ENCODE peak calls at places on chromosomes 11 and 22, in seven cellular contexts. T is HepG2, C is K562, U is SK-N-SH, G is HCT116, A is H1, K is GM12878. N is an unnamed sample.

GRCh38 chr11:122709042-122709760 is 53.7 kb downstream of the UBASH3B start:
- DNase-seq in T (no peak), C (no peak), U (no peak), G (peak), A (no peak), K (no peak), N (no peak)

GRCh38 chr11:94450061-94450460 is 43.6 kb downstream of the MRE11 start:
- DNase-seq in T (no peak), C (no peak), U (no peak), G (no peak), A (no peak), K (no peak), N (no peak)

GRCh38 chr11:33507967-33508366 is 192.7 kb downstream of the C11orf91 start:
- DNase-seq in T (peak), C (no peak), U (no peak), G (peak), A (no peak), K (no peak), N (no peak)

GRCh38 chr22:45551310-45552016 is 48.8 kb downstream of the FBLN1 start:
- DNase-seq in T (no peak), C (no peak), U (no peak), G (no peak), A (no peak), K (no peak), N (peak)

GRCh38 chr22:37981282-37982011 is 2.9 kb downstream of the SOX10 start:
- DNase-seq in T (peak), C (no peak), U (no peak), G (no peak), A (no peak), K (no peak), N (no peak)

GRCh38 chr11:69285091-69285490 is 8.9 kb upstream of the MYEOV start:
- DNase-seq in T (no peak), C (no peak), U (no peak), G (no peak), A (no peak), K (no peak), N (no peak)

GRCh38 chr11:35303596-35304392 is 115.6 kb downstream of the SLC1A2 start:
- DNase-seq in T (peak), C (no peak), U (no peak), G (no peak), A (no peak), K (no peak), N (peak)

GRCh38 chr22:24518774-24519485 is 23.8 kb downstream of the UPB1 start:
- DNase-seq in T (no peak), C (no peak), U (no peak), G (no peak), A (no peak), K (no peak), N (no peak)

GRCh38 chr11:112355726-112356125 is 95.1 kb upstream of the PLET1 start:
- DNase-seq in T (no peak), C (peak), U (peak), G (peak), A (peak), K (no peak), N (no peak)

GRCh38 chr11:118180300-118180703 is 3.9 kb upstream of the SCN2B start:
- DNase-seq in T (peak), C (no peak), U (peak), G (peak), A (peak), K (no peak), N (no peak)

GRCh38 chr11:12189543-12190235 is 79.3 kb downstream of the MICAL2 start:
- DNase-seq in T (no peak), C (no peak), U (no peak), G (no peak), A (no peak), K (no peak), N (no peak)

GRCh38 chr22:30251661-30252226 is 5.2 kb upstream of the LIF start:
- DNase-seq in T (no peak), C (no peak), U (peak), G (no peak), A (no peak), K (no peak), N (no peak)

GRCh38 chr11:19027829-19028595 is 32.5 kb downstream of the MRGPRX2 start:
- DNase-seq in T (peak), C (no peak), U (no peak), G (peak), A (no peak), K (no peak), N (no peak)

GRCh38 chr11:35791088-35791958 is 128.7 kb downstream of the TRIM44 start:
- DNase-seq in T (no peak), C (no peak), U (peak), G (no peak), A (no peak), K (no peak), N (no peak)

GRCh38 chr11:73225001-73225686 is 7.1 kb downstream of the P2RY2 start:
- DNase-seq in T (no peak), C (no peak), U (peak), G (no peak), A (no peak), K (no peak), N (peak)

GRCh38 chr11:78241475-78241874 is 52.8 kb downstream of the USP35 start:
- DNase-seq in T (no peak), C (no peak), U (no peak), G (no peak), A (no peak), K (no peak), N (no peak)

GRCh38 chr22:29308791-29309262 is 2.4 kb downstream of the GAS2L1 start:
- DNase-seq in T (no peak), C (no peak), U (peak), G (no peak), A (peak), K (no peak), N (no peak)

GRCh38 chr11:35981581-35981980 is 37.7 kb downstream of the LDLRAD3 start:
- DNase-seq in T (no peak), C (no peak), U (no peak), G (no peak), A (no peak), K (no peak), N (no peak)

GRCh38 chr11:100827934-100828661 is 141.0 kb downstream of the ARHGAP42 start:
- DNase-seq in T (peak), C (no peak), U (no peak), G (peak), A (no peak), K (peak), N (no peak)

GRCh38 chr11:19164230-19164855 is 37.4 kb downstream of the CSRP3 start:
- DNase-seq in T (no peak), C (no peak), U (no peak), G (no peak), A (no peak), K (no peak), N (no peak)

GRCh38 chr11:134561348-134561720 is 149.3 kb upstream of the B3GAT1 start:
- DNase-seq in T (no peak), C (no peak), U (peak), G (no peak), A (no peak), K (no peak), N (no peak)

GRCh38 chr11:42901084-42901483 is 410.7 kb upstream of the API5 start:
- DNase-seq in T (no peak), C (no peak), U (peak), G (no peak), A (no peak), K (no peak), N (no peak)
- TF ChIP-seq JUND in T (no peak), C (no peak), U (no peak), G (no peak), A (no peak), K (no peak), N (no peak)

GRCh38 chr22:47164514-47165337 is 402.3 kb downstream of the TBC1D22A start:
- DNase-seq in T (peak), C (no peak), U (no peak), G (no peak), A (no peak), K (no peak), N (no peak)
- TF ChIP-seq JUND in T (no peak), C (no peak), U (no peak), G (no peak), A (no peak), K (no peak), N (no peak)

GRCh38 chr22:36442506-36443197 is 38.8 kb downstream of the TXN2 start:
- DNase-seq in T (no peak), C (no peak), U (no peak), G (no peak), A (no peak), K (no peak), N (no peak)

GRCh38 chr22:36443198-36443770 is 38.2 kb downstream of the TXN2 start:
- DNase-seq in T (no peak), C (no peak), U (no peak), G (no peak), A (no peak), K (no peak), N (no peak)

GRCh38 chr22:36440429-36441002 is 40.9 kb downstream of the TXN2 start:
- DNase-seq in T (no peak), C (no peak), U (no peak), G (no peak), A (no peak), K (no peak), N (no peak)

GRCh38 chr22:36435516-36436415 is 45.7 kb downstream of the TXN2 start:
- DNase-seq in T (peak), C (no peak), U (no peak), G (no peak), A (peak), K (peak), N (no peak)

DNA sequence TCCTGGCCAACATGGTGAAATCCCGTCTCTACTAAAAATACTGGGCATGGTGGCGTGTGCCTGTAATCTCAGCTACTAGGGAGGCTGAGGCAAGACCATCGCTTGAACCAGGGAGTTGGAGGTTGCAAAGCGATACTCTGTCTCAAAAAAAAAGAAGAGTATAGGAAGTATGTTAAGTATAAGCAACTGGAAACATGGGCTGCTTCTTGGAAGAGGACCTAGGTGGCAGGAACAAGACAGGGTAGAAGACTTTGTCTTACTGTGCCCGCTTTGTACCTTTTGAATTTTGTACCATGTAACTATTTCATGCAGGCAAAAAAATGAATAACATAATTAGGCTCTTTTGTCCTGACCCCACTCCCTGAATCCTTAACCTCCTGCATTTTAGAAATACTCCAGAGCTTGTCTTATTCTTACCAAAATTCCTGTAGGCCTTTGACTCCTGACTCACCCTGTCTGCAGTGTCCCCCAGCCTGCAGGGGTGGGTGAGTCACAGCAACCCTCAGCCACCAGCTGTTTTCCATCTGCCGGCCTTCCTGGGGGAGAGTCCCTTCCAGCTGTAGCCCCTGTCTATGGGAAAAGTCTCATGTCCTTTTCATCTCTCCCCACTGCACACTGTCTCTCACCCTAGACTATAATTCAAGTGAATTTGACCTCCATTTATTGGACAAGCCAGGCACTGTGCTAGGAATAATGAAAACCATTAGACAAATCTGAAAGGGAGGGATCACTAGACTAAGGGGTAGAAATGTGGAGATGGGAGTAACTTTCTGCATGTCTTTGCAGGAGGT is 41.8 kb downstream of the TXN2 start:
- DNase-seq in T (peak), C (peak), U (peak), G (no peak), A (no peak), K (no peak), N (no peak)
- TF ChIP-seq JUND in T (no peak), C (peak), U (peak), G (peak), A (no peak), K (no peak), N (no peak)

GRCh38 chr11:65854161-65854592 is 3.8 kb downstream of the CFL1 start:
- DNase-seq in T (peak), C (no peak), U (peak), G (no peak), A (no peak), K (no peak), N (no peak)
- TF ChIP-seq JUND in T (no peak), C (no peak), U (no peak), G (no peak), A (no peak), K (no peak), N (no peak)

DNA sequence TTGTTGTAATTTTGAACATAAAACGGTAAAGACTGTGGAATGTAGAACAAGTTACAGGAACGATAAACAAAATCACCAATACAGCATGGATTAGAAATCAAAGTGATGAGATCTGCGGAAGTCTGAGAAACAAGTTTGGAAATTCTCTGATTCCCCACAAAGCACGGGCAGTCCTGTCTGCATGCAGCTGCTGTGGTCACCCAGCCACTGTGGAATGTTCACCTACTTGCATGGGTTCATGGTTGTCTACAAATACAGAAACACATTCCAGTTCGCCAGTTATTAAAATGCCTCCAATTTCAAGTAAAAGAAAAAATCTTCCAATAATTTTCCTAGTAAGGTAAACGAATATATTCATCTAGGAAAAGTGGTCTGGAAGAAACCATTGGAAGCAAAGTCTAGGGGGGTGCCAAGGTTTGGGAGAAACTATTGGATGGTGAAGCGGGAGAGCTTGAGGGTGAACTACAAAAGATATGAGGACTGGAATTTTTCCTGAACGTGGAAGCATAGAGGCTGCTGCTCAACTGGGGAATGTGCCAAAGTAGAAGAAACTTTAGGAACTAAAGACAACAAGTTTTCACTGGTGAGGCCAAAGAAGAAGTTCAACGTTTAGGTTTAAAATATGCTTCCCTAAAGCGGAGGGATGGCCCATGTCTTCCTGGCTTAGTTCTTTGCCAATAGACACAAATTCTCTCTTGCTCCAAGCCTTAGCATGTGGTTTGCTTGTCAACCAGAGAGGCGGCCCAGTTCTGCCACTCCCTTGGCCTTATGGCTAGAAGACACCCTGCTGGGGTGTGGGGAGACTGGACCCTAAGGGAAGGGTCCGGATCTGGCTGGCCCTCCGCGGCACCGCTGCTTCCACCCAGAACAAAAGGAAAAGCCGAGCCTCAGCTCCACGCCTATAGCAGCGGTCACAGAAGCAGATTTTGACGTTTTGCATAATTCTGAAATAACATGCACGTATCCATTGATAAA is 70.2 kb downstream of the CTTN start:
- DNase-seq in T (no peak), C (no peak), U (no peak), G (no peak), A (no peak), K (no peak), N (peak)
- TF ChIP-seq JUND in T (no peak), C (peak), U (no peak), G (no peak), A (peak), K (no peak), N (no peak)

GRCh38 chr11:31810779-31811647 is at the start of gene PAX6:
- DNase-seq in T (peak), C (peak), U (peak), G (peak), A (peak), K (peak), N (peak)
- TF ChIP-seq JUND in T (no peak), C (peak), U (no peak), G (no peak), A (no peak), K (no peak), N (no peak)

GRCh38 chr11:77071077-77071476 is 4.3 kb downstream of the CAPN5 start:
- DNase-seq in T (no peak), C (no peak), U (no peak), G (no peak), A (no peak), K (no peak), N (no peak)

GRCh38 chr11:77073328-77074001 is 6.7 kb downstream of the CAPN5 start:
- DNase-seq in T (peak), C (peak), U (peak), G (peak), A (no peak), K (no peak), N (no peak)

GRCh38 chr11:77072851-77073327 is 6.1 kb downstream of the CAPN5 start:
- DNase-seq in T (no peak), C (no peak), U (no peak), G (no peak), A (no peak), K (no peak), N (no peak)

GRCh38 chr11:77069969-77070582 is 3.3 kb downstream of the CAPN5 start:
- DNase-seq in T (no peak), C (no peak), U (no peak), G (no peak), A (no peak), K (no peak), N (no peak)

DNA sequence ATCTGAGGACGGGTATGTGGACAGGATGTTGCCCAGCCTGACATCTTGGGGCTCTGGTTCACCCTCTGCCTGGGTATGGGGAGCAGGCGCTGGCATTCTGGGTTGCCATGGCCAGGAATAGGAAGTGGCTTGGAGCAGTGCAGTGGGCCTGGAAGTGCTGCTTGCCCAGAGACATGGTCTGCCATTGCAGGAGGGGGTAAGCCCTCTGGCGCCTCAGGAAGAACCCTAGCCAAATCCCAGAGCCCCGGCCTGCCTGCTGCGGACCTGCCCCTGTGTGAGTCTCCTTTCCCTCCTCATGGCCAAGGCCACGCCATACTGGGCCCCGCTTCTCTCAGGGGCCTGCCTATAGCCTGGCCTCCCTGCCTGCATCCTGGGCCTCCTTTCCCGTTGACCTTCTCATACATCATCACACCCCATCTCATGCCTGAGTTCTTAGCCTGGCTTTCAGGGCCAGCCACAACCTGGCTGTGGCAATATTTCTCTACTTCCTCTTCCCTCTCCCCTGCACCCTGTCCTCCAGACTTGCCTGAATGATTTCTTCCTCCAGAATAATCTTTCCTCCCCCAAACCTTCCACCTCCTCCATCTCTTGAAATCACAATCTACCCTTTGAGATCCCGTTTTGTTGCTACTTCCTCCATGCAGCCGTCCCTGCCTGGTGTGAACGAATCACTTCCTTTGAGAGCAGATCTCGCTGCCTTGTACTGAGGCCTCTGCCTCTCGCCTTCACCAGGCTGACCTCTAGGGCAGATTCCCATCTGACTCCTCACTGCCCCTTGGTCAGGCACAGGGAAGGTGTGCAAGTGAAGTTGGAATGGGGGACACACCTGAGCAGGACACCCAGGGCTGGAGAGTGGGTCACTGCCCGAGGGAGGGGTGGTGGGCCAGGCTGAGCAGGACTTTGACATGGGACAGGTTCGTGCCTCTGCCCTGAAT is 5.2 kb downstream of the CAPN5 start:
- DNase-seq in T (no peak), C (no peak), U (no peak), G (no peak), A (no peak), K (no peak), N (no peak)
- TF ChIP-seq JUND in T (no peak), C (no peak), U (no peak), G (no peak), A (no peak), K (no peak), N (no peak)

GRCh38 chr22:32325811-32326237 is 31.8 kb upstream of the RFPL3 start:
- DNase-seq in T (no peak), C (no peak), U (no peak), G (no peak), A (peak), K (no peak), N (no peak)
- TF ChIP-seq JUND in T (no peak), C (no peak), U (no peak), G (no peak), A (no peak), K (no peak), N (no peak)

N was measured in T47D.